ENCODE peak calls at places on chromosomes 1 and 21, in six cellular contexts. Z is body of pancreas; M is naive B cell; T is activated CD4-positive, CD25-positive, alpha-beta regulatory T cell; L is GM19239; V is progenitor cell of endocrine pancreas. N is an unnamed sample.

GRCh38 chr1:190484045-190484444 is 6.4 kb upstream of the BRINP3 start:
- DNase-seq in M (no peak), Z (no peak), T (no peak), L (no peak), V (no peak), N (no peak)

GRCh38 chr1:201085902-201086735 is 26.1 kb downstream of the CACNA1S start:
- DNase-seq in T (no peak), M (peak; percentile 5), L (peak; percentile 40), Z (peak; percentile 78), V (peak; percentile 17), N (no peak)

GRCh38 chr21:42364304-42364865 is 1.9 kb downstream of the TFF1 start:
- DNase-seq in Z (no peak), V (no peak), M (no peak), L (no peak), T (no peak), N (no peak)

GRCh38 chr21:28811860-28812259 is 180.8 kb downstream of the LTN1 start:
- DNase-seq in Z (no peak), M (no peak), L (no peak), V (no peak), T (no peak), N (no peak)

GRCh38 chr1:198564716-198565115 is 24.2 kb upstream of the ATP6V1G3 start:
- DNase-seq in Z (no peak), T (no peak), M (no peak), V (no peak), L (no peak), N (no peak)

GRCh38 chr1:195530961-195531360 is 1077.3 kb downstream of the KCNT2 start:
- DNase-seq in V (no peak), T (no peak), L (no peak), M (no peak), Z (no peak), N (no peak)

GRCh38 chr1:110433803-110434202 is 17.1 kb upstream of the PROK1 start:
- DNase-seq in M (no peak), T (no peak), Z (peak; percentile 47), V (peak; percentile 15), L (no peak), N (no peak)

GRCh38 chr1:221431068-221431651 is 310.7 kb downstream of the DUSP10 start:
- DNase-seq in T (no peak), V (no peak), Z (no peak), L (no peak), M (no peak), N (no peak)

GRCh38 chr1:200938955-200939354 is 44.3 kb downstream of the INAVA start:
- DNase-seq in M (no peak), V (no peak), L (no peak), T (no peak), Z (peak; percentile 23), N (no peak)

GRCh38 chr1:59278780-59279354 is 18.0 kb upstream of the FGGY start:
- DNase-seq in M (no peak), T (no peak), Z (no peak), L (no peak), V (no peak), N (no peak)

GRCh38 chr1:211579434-211580302 is 707 bp upstream of the SLC30A1 start:
- DNase-seq in T (no peak), V (no peak), Z (peak; percentile 89), M (no peak), L (no peak), N (peak; percentile 88)